ENCODE peak calls at places on chromosome 6, in seven cellular contexts. N is mammary epithelial cell, J is adrenal gland, W is testis, K is lower lobe of right lung, F is endodermal cell, O is heart left ventricle. C is an unnamed sample.

GRCh38 chr6:7261030-7261841 is 51.8 kb downstream of the SSR1 start:
- DNase-seq in N (peak; percentile 93), J (peak; percentile 95), W (peak; percentile 92), K (peak; percentile 92), F (peak; percentile 98), O (peak; percentile 86), C (peak; percentile 91)

GRCh38 chr6:149233056-149233715 is 84.3 kb upstream of the TAB2 start:
- DNase-seq in N (peak; percentile 94), J (no peak), W (no peak), K (no peak), F (peak; percentile 69), O (no peak), C (no peak)

GRCh38 chr6:156848533-156848932 is 71.4 kb downstream of the ARID1B start:
- DNase-seq in N (no peak), J (peak; percentile 68), W (no peak), K (no peak), F (no peak), O (peak; percentile 87), C (peak; percentile 80)

GRCh38 chr6:35497571-35498406 is 910 bp upstream of the TEAD3 start:
- DNase-seq in N (peak; percentile 58), J (peak; percentile 77), W (peak; percentile 54), K (peak; percentile 77), F (peak; percentile 86), O (peak; percentile 84), C (peak; percentile 78)

GRCh38 chr6:148177589-148178233 is 164.9 kb upstream of the SASH1 start:
- DNase-seq in N (peak; percentile 35), J (peak; percentile 80), W (peak; percentile 89), K (peak; percentile 75), F (peak; percentile 90), O (peak; percentile 66), C (peak; percentile 75)

GRCh38 chr6:165096868-165097267 is 212.5 kb downstream of the C6orf118 start:
- DNase-seq in N (no peak), J (no peak), W (no peak), K (no peak), F (no peak), O (no peak), C (no peak)

GRCh38 chr6:36633915-36634314 is 39.8 kb downstream of the SRSF3 start:
- DNase-seq in N (no peak), J (peak; percentile 70), W (peak; percentile 81), K (peak; percentile 75), F (no peak), O (peak; percentile 67), C (peak; percentile 89)

GRCh38 chr6:90468080-90468479 is 118.8 kb downstream of the MAP3K7 start:
- DNase-seq in N (peak; percentile 78), J (no peak), W (no peak), K (no peak), F (no peak), O (no peak), C (no peak)

GRCh38 chr6:122407712-122408111 is 8.3 kb downstream of the HSF2 start:
- DNase-seq in N (no peak), J (no peak), W (no peak), K (no peak), F (no peak), O (no peak), C (no peak)

GRCh38 chr6:100657678-100658330 is 193.1 kb upstream of the SIM1 start:
- DNase-seq in N (no peak), J (no peak), W (no peak), K (no peak), F (no peak), O (no peak), C (no peak)

GRCh38 chr6:36858407-36858981 is 16.1 kb downstream of the PPIL1 start:
- DNase-seq in N (no peak), J (peak; percentile 90), W (peak; percentile 55), K (no peak), F (peak; percentile 81), O (no peak), C (no peak)

DNA sequence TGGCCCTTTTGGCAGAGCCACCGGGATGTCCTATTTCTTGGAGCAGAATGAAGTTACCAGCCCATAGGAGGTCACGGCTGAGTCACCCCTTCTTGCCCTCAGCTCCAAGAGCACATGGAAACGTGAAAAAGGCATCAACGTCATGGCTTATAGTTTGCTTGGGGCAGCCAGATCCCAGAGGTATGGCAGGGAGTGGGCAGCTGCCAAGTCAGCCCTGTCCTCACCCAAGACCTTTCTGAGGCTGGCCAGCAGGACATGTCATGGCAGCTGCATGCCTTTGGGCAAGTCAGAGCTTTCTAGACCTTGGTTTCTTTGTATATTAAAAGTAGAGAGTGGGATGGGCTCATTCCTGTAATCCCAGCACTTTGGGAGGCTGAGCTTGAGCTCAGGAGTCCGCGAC is 8.2 kb upstream of the MDFI start:
- DNase-seq in N (no peak), J (no peak), W (no peak), K (peak; percentile 7), F (no peak), O (no peak), C (no peak)
- H3K4me3 ChIP-seq in N (no peak overlapping the region), J (no peak overlapping the region), W (no peak overlapping the region), K (no peak overlapping the region), F (no peak overlapping the region), O (no peak overlapping the region), C (no peak overlapping the region)

GRCh38 chr6:111032493-111033140 is 50.8 kb downstream of the RPF2 start:
- DNase-seq in N (no peak), J (no peak), W (peak; percentile 31), K (no peak), F (no peak), O (no peak), C (no peak)

GRCh38 chr6:111027219-111027618 is 45.4 kb downstream of the RPF2 start:
- DNase-seq in N (no peak), J (no peak), W (no peak), K (no peak), F (no peak), O (no peak), C (no peak)

GRCh38 chr6:111030008-111031006 is 48.5 kb downstream of the RPF2 start:
- DNase-seq in N (no peak), J (no peak), W (peak; percentile 19), K (peak; percentile 50), F (no peak), O (peak; percentile 43), C (no peak)

GRCh38 chr6:111033628-111034289 is 51.9 kb downstream of the RPF2 start:
- DNase-seq in N (no peak), J (no peak), W (no peak), K (no peak), F (peak; percentile 58), O (no peak), C (no peak)

GRCh38 chr6:111031151-111031550 is 49.3 kb downstream of the RPF2 start:
- DNase-seq in N (no peak), J (no peak), W (no peak), K (no peak), F (no peak), O (no peak), C (no peak)
- H3K9me3 ChIP-seq in N (no peaks in the 10 kb centered on the region), J (no peaks in the 10 kb centered on the region), W (no peaks in the 10 kb centered on the region), K (no peaks in the 10 kb centered on the region), F (no peaks in the 10 kb centered on the region), O (no peaks in the 10 kb centered on the region), C (no peaks in the 10 kb centered on the region)

GRCh38 chr6:33454009-33454946 is at the start of gene ZBTB9:
- DNase-seq in N (peak; percentile 96), J (peak; percentile 99), W (peak; percentile 98), K (peak; percentile 97), F (peak; percentile 99), O (peak; percentile 96), C (peak; percentile 98)
- H3K27ac ChIP-seq in N (peak within 1 kb of the TSS; percentile 61), J (peak within 1 kb of the TSS; percentile 52), W (peak within 1 kb of the TSS; percentile 62), K (peak within 1 kb of the TSS; percentile 83), F (no peak within 1 kb of the TSS), O (peak within 1 kb of the TSS; percentile 74), C (no peak within 1 kb of the TSS)

DNA sequence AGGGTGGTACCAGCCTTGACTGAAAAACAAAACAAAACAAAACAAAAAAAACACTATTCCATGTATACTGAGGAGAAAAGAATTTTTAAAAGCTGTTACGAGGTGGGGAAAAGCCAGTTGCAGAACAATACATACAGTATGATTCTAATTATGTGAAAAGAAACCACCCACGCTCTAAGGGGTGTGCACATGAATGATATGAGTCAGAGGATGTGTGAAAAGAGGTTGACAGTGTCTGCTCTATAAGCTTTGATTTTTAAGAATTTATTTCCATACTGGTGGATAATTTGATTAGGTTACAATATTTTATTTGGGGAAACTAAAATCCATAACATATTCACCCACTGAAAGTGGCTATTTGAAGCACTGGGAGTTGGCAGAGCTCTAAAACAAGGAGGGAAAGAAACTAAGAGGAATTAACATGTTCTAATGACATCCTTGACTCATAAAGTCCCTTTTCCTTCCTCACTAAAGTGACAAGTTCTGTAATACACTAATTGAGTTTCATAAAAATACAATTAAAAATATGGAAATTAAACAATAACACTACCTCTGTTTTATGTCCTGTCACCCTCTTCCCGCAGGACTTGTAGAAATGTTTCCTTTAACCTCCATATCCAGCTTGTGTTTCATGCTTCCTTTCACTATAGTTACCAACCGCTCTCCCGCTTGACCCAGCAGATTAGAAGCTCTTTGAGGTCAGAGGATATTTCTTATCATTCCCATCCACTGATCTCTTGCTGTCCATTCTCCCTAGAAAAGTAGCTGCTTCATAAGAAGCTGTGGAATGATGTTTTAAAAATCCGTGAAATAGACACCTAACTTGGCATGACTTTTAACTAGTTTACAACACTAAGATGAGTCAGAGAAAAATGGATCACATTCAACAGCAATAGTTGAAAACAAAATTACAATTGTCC is 118.6 kb upstream of the CCDC28A start:
- DNase-seq in N (peak; percentile 78), J (no peak), W (no peak), K (no peak), F (no peak), O (no peak), C (no peak)
- H3K4me3 ChIP-seq in N (peak overlapping the region; percentile 30), J (no peak overlapping the region), W (no peak overlapping the region), K (no peak overlapping the region), F (no peak overlapping the region), O (no peak overlapping the region), C (no peak overlapping the region)

GRCh38 chr6:118581489-118581959 is 33.4 kb downstream of the PLN start:
- DNase-seq in N (peak; percentile 31), J (peak; percentile 86), W (no peak), K (no peak), F (no peak), O (no peak), C (no peak)

GRCh38 chr6:118580585-118581419 is 32.7 kb downstream of the PLN start:
- DNase-seq in N (peak; percentile 66), J (peak; percentile 75), W (peak; percentile 48), K (no peak), F (peak; percentile 78), O (no peak), C (peak; percentile 69)

GRCh38 chr6:118578617-118579016 is 30.5 kb downstream of the PLN start:
- DNase-seq in N (no peak), J (no peak), W (no peak), K (no peak), F (no peak), O (no peak), C (no peak)

GRCh38 chr6:118577972-118578371 is 29.9 kb downstream of the PLN start:
- DNase-seq in N (no peak), J (no peak), W (no peak), K (no peak), F (no peak), O (no peak), C (no peak)

GRCh38 chr6:118579786-118580185 is 31.7 kb downstream of the PLN start:
- DNase-seq in N (no peak), J (no peak), W (no peak), K (no peak), F (peak; percentile 80), O (no peak), C (no peak)
- H3K9me3 ChIP-seq in N (peaks cover 19% of the 10 kb centered on the region), J (no peaks in the 10 kb centered on the region), W (no peaks in the 10 kb centered on the region), K (peaks cover 26% of the 10 kb centered on the region), F (peaks cover 57% of the 10 kb centered on the region), O (peaks cover 50% of the 10 kb centered on the region), C (peaks cover 1% of the 10 kb centered on the region)

C was measured in aorta.